ENCODE peak calls at places on chromosomes 3 and 15, in four cellular contexts. V, G, M and Q are unnamed samples.

GRCh38 chr3:96410006-96410730 is 404.2 kb upstream of the EPHA6 start:
- DNase-seq in G (no peak), M (no peak), V (no peak), Q (no peak)

GRCh38 chr15:80890341-80890972 is 99.2 kb downstream of the MESD start:
- DNase-seq in V (peak), G (no peak), M (no peak), Q (peak)

GRCh38 chr3:38117163-38117716 is 19.7 kb downstream of the ACAA1 start:
- DNase-seq in M (no peak), G (no peak), V (no peak), Q (no peak)

GRCh38 chr15:67049351-67050044 is 15.9 kb upstream of the SMAD3 start:
- DNase-seq in M (no peak), G (no peak), V (peak), Q (peak)

GRCh38 chr15:70259030-70259424 is 161.3 kb upstream of the TLE3 start:
- DNase-seq in V (peak), G (peak), M (no peak), Q (peak)

GRCh38 chr3:73618461-73618860 is 6.3 kb downstream of the PDZRN3 start:
- DNase-seq in M (no peak), V (peak), G (no peak), Q (peak)

GRCh38 chr3:15014606-15015328 is 50.3 kb downstream of the MRPS25 start:
- DNase-seq in M (no peak), G (no peak), V (peak), Q (peak)

GRCh38 chr3:62554264-62554799 is 181.0 kb upstream of the FEZF2 start:
- DNase-seq in G (no peak), M (no peak), V (peak), Q (peak)

GRCh38 chr3:197889204-197889930 is 60.6 kb upstream of the RPL35A start:
- DNase-seq in G (no peak), M (no peak), V (no peak), Q (no peak)

GRCh38 chr3:173109143-173109542 is 31.9 kb downstream of the SPATA16 start:
- DNase-seq in G (no peak), M (no peak), V (no peak), Q (no peak)

GRCh38 chr15:31457161-31457560 is 130.5 kb downstream of the KLF13 start:
- DNase-seq in G (no peak), M (no peak), V (peak), Q (peak)

GRCh38 chr15:81859737-81860516 is 185.9 kb downstream of the MEX3B start:
- DNase-seq in G (no peak), M (no peak), V (no peak), Q (no peak)

GRCh38 chr3:138409171-138409570 is 25.2 kb upstream of the ESYT3 start:
- DNase-seq in M (no peak), G (no peak), V (peak), Q (no peak)

GRCh38 chr15:39171944-39172368 is 408.9 kb upstream of the THBS1 start:
- DNase-seq in V (peak), M (peak), G (no peak), Q (peak)

GRCh38 chr15:93854088-93854487 is 377.3 kb upstream of the MCTP2 start:
- DNase-seq in M (no peak), V (no peak), G (no peak), Q (no peak)

GRCh38 chr3:126773783-126774182 is 69.7 kb downstream of the CHCHD6 start:
- DNase-seq in M (no peak), V (peak), G (no peak), Q (no peak)

GRCh38 chr15:87671289-87671688 is 585.2 kb downstream of the NTRK3 start:
- DNase-seq in M (no peak), V (no peak), G (no peak), Q (no peak)

GRCh38 chr3:181719298-181719859 is 7.7 kb downstream of the SOX2 start:
- DNase-seq in V (no peak), M (no peak), G (no peak), Q (no peak)

GRCh38 chr3:181715601-181716340 is 4.0 kb downstream of the SOX2 start:
- DNase-seq in G (no peak), V (no peak), M (no peak), Q (no peak)

GRCh38 chr3:181716916-181717315 is 5.2 kb downstream of the SOX2 start:
- DNase-seq in G (no peak), M (no peak), V (no peak), Q (no peak)

GRCh38 chr3:181718416-181718815 is 6.7 kb downstream of the SOX2 start:
- DNase-seq in V (no peak), M (no peak), G (no peak), Q (no peak)

DNA sequence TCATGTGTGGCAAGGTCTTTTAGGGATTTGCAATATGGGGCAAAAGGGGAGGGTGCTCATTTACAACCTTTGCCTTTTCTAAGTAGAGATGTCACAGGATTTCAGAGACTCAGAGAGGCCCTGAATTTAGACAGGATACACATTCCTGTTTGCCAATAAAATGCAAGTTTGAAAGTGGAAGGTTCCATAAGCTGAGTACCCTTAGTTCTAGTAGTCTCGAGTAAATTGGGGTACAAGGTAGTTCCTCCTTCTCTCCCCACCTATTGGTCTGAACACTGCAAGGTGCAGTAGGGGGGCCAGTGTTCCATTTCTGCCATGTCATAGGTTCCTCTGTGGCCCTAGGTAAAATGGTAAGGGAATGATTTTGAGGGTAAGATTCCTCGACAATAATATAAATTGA is 5.8 kb downstream of the SOX2 start:
- DNase-seq in M (no peak), V (no peak), G (no peak), Q (no peak)
- H3K4me3 ChIP-seq in M (no peak), V (no peak), G (no peak), Q (no peak)

GRCh38 chr15:60660290-60661051 is 181.5 kb upstream of the ICE2 start:
- DNase-seq in G (no peak), V (peak), M (no peak), Q (peak)
- H3K4me3 ChIP-seq in G (no peak), V (no peak), M (no peak), Q (no peak)

GRCh38 chr3:100169186-100169585 is 54.9 kb upstream of the FILIP1L start:
- DNase-seq in G (no peak), M (no peak), V (no peak), Q (peak)
- H3K4me3 ChIP-seq in G (no peak), M (no peak), V (no peak), Q (no peak)

DNA sequence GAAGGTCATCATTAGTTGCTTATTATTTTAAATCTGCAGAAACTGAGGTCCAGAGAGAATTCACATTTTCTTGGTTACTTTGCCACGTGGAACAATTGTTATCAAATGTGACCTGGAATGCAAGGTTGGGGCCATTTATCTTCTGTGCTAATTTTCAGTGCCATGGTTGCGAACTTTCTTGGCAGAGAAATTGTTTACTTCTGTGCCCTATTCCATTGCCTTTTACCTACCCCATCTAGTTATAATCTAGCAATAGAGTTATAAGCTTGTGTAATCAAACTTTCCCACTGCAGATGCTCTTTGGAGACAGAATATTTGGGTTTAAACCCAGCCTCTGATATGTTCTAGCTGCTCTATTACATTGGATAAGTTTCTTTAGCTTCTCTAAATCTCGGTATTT is 242.9 kb downstream of the LPP start:
- DNase-seq in V (no peak), M (no peak), G (no peak), Q (no peak)
- H3K4me3 ChIP-seq in V (no peak), M (no peak), G (no peak), Q (no peak)

DNA sequence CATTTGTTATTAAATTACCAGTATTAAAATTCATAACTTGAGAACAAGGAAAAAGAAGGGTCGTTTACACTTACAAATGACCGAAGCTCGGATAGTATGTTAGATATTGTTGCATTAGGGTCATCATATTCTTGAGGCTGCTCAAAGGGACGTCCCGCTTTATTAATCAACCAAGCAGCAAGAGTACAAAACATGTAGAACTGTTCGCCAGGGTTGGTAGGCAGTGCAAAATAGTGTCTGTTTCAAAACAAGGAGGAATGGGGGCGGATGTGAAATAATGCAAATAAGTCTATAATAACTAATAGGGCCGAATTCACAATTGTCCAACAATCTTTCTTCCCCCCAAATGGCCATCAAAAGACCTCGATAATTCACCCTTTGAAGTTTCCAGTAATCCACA is 2.9 kb downstream of the IFT57 start:
- DNase-seq in G (no peak), V (no peak), M (no peak), Q (no peak)
- H3K4me3 ChIP-seq in G (no peak), V (no peak), M (no peak), Q (no peak)